ENCODE peak calls at places on chromosomes 1 and 21, in four cellular contexts. Q is GM04504, N is GM12878, F is AG09319. P is an unnamed sample.
A peak's percentile ranks its signal among the peaks of the same experiment; 100 is the strongest.

GRCh38 chr1:226643167-226643566 is 94.6 kb downstream of the STUM start:
- DNase-seq in Q (no peak), N (peak; percentile 33), F (no peak), P (no peak)

GRCh38 chr1:182574156-182574555 is 14.9 kb downstream of the RNASEL start:
- DNase-seq in Q (no peak), N (no peak), F (no peak), P (no peak)

GRCh38 chr1:35575401-35575958 is 2.4 kb downstream of the TFAP2E start:
- DNase-seq in Q (no peak), N (no peak), F (no peak), P (no peak)

GRCh38 chr1:113392541-113392940 is 2.2 kb downstream of the MAGI3 start:
- DNase-seq in Q (no peak), N (no peak), F (no peak), P (no peak)

GRCh38 chr21:18443686-18444085 is 40.1 kb upstream of the TMPRSS15 start:
- DNase-seq in Q (no peak), N (no peak), F (no peak), P (no peak)

GRCh38 chr1:156627313-156627880 is 8.2 kb downstream of the HAPLN2 start:
- DNase-seq in Q (no peak), N (no peak), F (no peak), P (peak; percentile 83)

GRCh38 chr1:80918365-80918764 is 882.4 kb upstream of the ADGRL2 start:
- DNase-seq in Q (no peak), N (no peak), F (no peak), P (no peak)

GRCh38 chr1:3679098-3679555 is 26.8 kb downstream of the TP73 start:
- DNase-seq in Q (no peak), N (no peak), F (no peak), P (no peak)

GRCh38 chr1:8075511-8076051 is 49.5 kb upstream of the ERRFI1 start:
- DNase-seq in Q (no peak), N (no peak), F (no peak), P (no peak)

GRCh38 chr21:35628331-35628730 is 432.0 kb downstream of the SETD4 start:
- DNase-seq in Q (no peak), N (no peak), F (no peak), P (no peak)

GRCh38 chr1:161038523-161039153 is at the start of gene TSTD1:
- DNase-seq in Q (no peak), N (no peak), F (no peak), P (peak; percentile 82)